ENCODE peak calls at places on chromosomes 6 and 20, in nine cellular contexts. H is suprapubic skin, X is SK-N-SH, Q is HepG2, J is ovary, C is K562, A is transverse colon, D is tibial nerve, N is esophagus muscularis mucosa. E is an unnamed sample. For H3K36me3, the result is how much of the 10 kb centered on the place peaks cover.

GRCh38 chr6:116801971-116802370 is 26.9 kb downstream of the GPRC6A start:
- DNase-seq in H (no peak), X (no peak), Q (no peak), J (no peak), C (no peak), A (no peak), D (no peak), N (no peak), E (no peak)

GRCh38 chr6:30076333-30076732 is 764 bp upstream of the RNF39 start:
- DNase-seq in H (no peak), X (peak), Q (peak), J (no peak), C (no peak), A (no peak), D (no peak), N (no peak), E (no peak)

GRCh38 chr20:37161830-37162549 is 17.1 kb upstream of the RPN2 start:
- DNase-seq in H (no peak), X (no peak), Q (no peak), J (no peak), C (peak), A (no peak), D (no peak), N (no peak), E (no peak)

GRCh38 chr6:40477246-40478126 is 109.7 kb downstream of the LRFN2 start:
- DNase-seq in H (no peak), X (peak), Q (no peak), J (no peak), C (no peak), A (peak), D (no peak), N (no peak), E (no peak)

GRCh38 chr20:37901667-37902503 is 1.0 kb upstream of the VSTM2L start:
- DNase-seq in H (no peak), X (peak), Q (peak), J (peak), C (peak), A (no peak), D (no peak), N (no peak), E (peak)

GRCh38 chr6:142187209-142187608 is 40.1 kb downstream of the VTA1 start:
- DNase-seq in H (no peak), X (no peak), Q (no peak), J (no peak), C (no peak), A (no peak), D (no peak), N (no peak), E (no peak)

GRCh38 chr6:104256547-104257144 is 603.1 kb downstream of the HACE1 start:
- DNase-seq in H (no peak), X (no peak), Q (no peak), J (no peak), C (no peak), A (no peak), D (no peak), N (no peak), E (no peak)

GRCh38 chr6:158894192-158894591 is 75.0 kb upstream of the EZR start:
- DNase-seq in H (no peak), X (no peak), Q (no peak), J (no peak), C (no peak), A (no peak), D (no peak), N (no peak), E (no peak)

GRCh38 chr6:157442296-157442695 is 61.3 kb downstream of the ZDHHC14 start:
- DNase-seq in H (no peak), X (no peak), Q (no peak), J (no peak), C (no peak), A (no peak), D (no peak), N (no peak), E (no peak)

GRCh38 chr6:4039348-4039747 is 39.6 kb downstream of the FAM217A start:
- DNase-seq in H (no peak), X (no peak), Q (no peak), J (no peak), C (no peak), A (no peak), D (no peak), N (no peak), E (no peak)

GRCh38 chr6:34284563-34285545 is 36.0 kb upstream of the SMIM29 start:
- DNase-seq in H (no peak), X (no peak), Q (no peak), J (peak), C (peak), A (peak), D (peak), N (no peak), E (peak)

DNA sequence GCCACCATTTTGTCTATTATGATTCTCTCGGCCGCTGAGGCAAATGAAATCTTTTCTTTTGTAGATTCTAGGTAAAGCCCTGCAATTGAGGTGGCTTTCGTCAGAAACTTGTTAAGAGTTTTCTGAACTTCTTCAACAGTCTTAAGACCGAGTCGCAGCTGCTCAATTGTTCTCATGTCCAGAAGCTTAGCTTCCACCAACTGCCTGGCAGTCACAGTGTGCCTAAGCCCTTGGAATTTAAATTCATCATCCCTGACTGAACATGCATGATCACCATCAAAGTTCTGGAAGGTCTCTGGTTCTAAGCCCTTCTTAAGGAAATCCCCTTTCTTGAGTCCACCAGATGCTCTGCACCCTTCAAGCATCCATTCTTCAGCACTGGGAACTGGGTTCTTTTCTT is 25.7 kb downstream of the DST start:
- DNase-seq in H (no peak), X (no peak), Q (no peak), J (no peak), C (no peak), A (no peak), D (no peak), N (no peak), E (no peak)
- H3K36me3 ChIP-seq in H (under half), X (half or more), Q (under half), J (under half), C (under half), A (under half), D (under half), N (half or more), E (half or more)

GRCh38 chr6:56916849-56917551 is 37.9 kb upstream of the BEND6 start:
- DNase-seq in H (no peak), X (peak), Q (no peak), J (no peak), C (no peak), A (no peak), D (no peak), N (no peak), E (no peak)

GRCh38 chr6:56911847-56912246 is 43.1 kb upstream of the BEND6 start:
- DNase-seq in H (no peak), X (no peak), Q (no peak), J (no peak), C (no peak), A (no peak), D (no peak), N (no peak), E (no peak)

GRCh38 chr6:56915832-56916231 is 39.1 kb upstream of the BEND6 start:
- DNase-seq in H (no peak), X (no peak), Q (no peak), J (no peak), C (no peak), A (no peak), D (no peak), N (no peak), E (no peak)

GRCh38 chr6:56913276-56914138 is 41.4 kb upstream of the BEND6 start:
- DNase-seq in H (no peak), X (no peak), Q (no peak), J (no peak), C (no peak), A (no peak), D (no peak), N (no peak), E (no peak)

GRCh38 chr6:56914791-56915658 is 39.9 kb upstream of the BEND6 start:
- DNase-seq in H (no peak), X (peak), Q (no peak), J (no peak), C (no peak), A (no peak), D (no peak), N (no peak), E (no peak)
- TF ChIP-seq EP300 in H (no peak), X (no peak), Q (no peak), J (no peak), C (peak), A (no peak), D (no peak), N (no peak), E (no peak)

GRCh38 chr6:20483902-20484497 is 50.3 kb upstream of the CDKAL1 start:
- DNase-seq in H (no peak), X (no peak), Q (no peak), J (no peak), C (peak), A (no peak), D (peak), N (no peak), E (no peak)
- H3K36me3 ChIP-seq in H (under half), X (half or more), Q (under half), J (under half), C (half or more), A (under half), D (under half), N (under half), E (half or more)

GRCh38 chr6:105879902-105880547 is 206.1 kb upstream of the PRDM1 start:
- DNase-seq in H (no peak), X (no peak), Q (no peak), J (no peak), C (no peak), A (peak), D (peak), N (peak), E (no peak)
- TF ChIP-seq EP300 in H (no peak), X (no peak), Q (no peak), J (no peak), C (no peak), A (no peak), D (peak), N (no peak), E (no peak)

GRCh38 chr20:7124120-7124519 is 356.6 kb downstream of the BMP2 start:
- DNase-seq in H (no peak), X (no peak), Q (no peak), J (no peak), C (no peak), A (no peak), D (no peak), N (no peak), E (no peak)
- H3K36me3 ChIP-seq in H (under half), X (under half), Q (under half), J (under half), C (under half), A (under half), D (under half), N (under half), E (under half)

GRCh38 chr6:8219352-8219943 is 117.1 kb upstream of the EEF1E1 start:
- DNase-seq in H (no peak), X (peak), Q (peak), J (peak), C (peak), A (peak), D (peak), N (no peak), E (peak)
- TF ChIP-seq EP300 in H (no peak), X (no peak), Q (no peak), J (no peak), C (no peak), A (no peak), D (no peak), N (no peak), E (no peak)

E was measured in stomach.